ENCODE peak calls at places on chromosomes 16 and 17, in nine cellular contexts. One of them, this sample, is unnamed.

GRCh38 chr16:84423416-84423837 is 55.1 kb downstream of the ATP2C2 start:
- DNase-seq in GM10248: peak
- DNase-seq in cardiac fibroblast: peak
- DNase-seq in BJ: no peak
- DNase-seq in AG04449: no peak
- DNase-seq in breast epithelium: no peak
- DNase-seq in fibroblast of pulmonary artery: peak
- DNase-seq in heart left ventricle: no peak
- DNase-seq in lower leg skin: no peak
- DNase-seq in this sample: no peak

GRCh38 chr17:2957631-2958286 is 105.6 kb downstream of the OR1D5 start:
- DNase-seq in GM10248: no peak
- DNase-seq in cardiac fibroblast: peak
- DNase-seq in BJ: no peak
- DNase-seq in AG04449: no peak
- DNase-seq in breast epithelium: no peak
- DNase-seq in fibroblast of pulmonary artery: peak
- DNase-seq in heart left ventricle: no peak
- DNase-seq in lower leg skin: peak
- DNase-seq in this sample: no peak

GRCh38 chr16:25143898-25144297 is 32.4 kb downstream of the LCMT1 start:
- DNase-seq in GM10248: no peak
- DNase-seq in cardiac fibroblast: no peak
- DNase-seq in BJ: no peak
- DNase-seq in AG04449: no peak
- DNase-seq in breast epithelium: no peak
- DNase-seq in fibroblast of pulmonary artery: no peak
- DNase-seq in heart left ventricle: no peak
- DNase-seq in lower leg skin: no peak
- DNase-seq in this sample: no peak

GRCh38 chr16:81493755-81494433 is 49.3 kb downstream of the CMIP start:
- DNase-seq in GM10248: no peak
- DNase-seq in cardiac fibroblast: peak
- DNase-seq in BJ: peak
- DNase-seq in AG04449: peak
- DNase-seq in breast epithelium: peak
- DNase-seq in fibroblast of pulmonary artery: peak
- DNase-seq in heart left ventricle: no peak
- DNase-seq in lower leg skin: no peak
- DNase-seq in this sample: peak

GRCh38 chr17:41665566-41666335 is 22.9 kb upstream of the EIF1 start:
- DNase-seq in GM10248: peak
- DNase-seq in cardiac fibroblast: peak
- DNase-seq in BJ: no peak
- DNase-seq in AG04449: no peak
- DNase-seq in breast epithelium: peak
- DNase-seq in fibroblast of pulmonary artery: peak
- DNase-seq in heart left ventricle: peak
- DNase-seq in lower leg skin: peak
- DNase-seq in this sample: peak

GRCh38 chr16:21162661-21163151 is 4.2 kb downstream of the LDAF1 start:
- DNase-seq in GM10248: no peak
- DNase-seq in cardiac fibroblast: no peak
- DNase-seq in BJ: peak
- DNase-seq in AG04449: no peak
- DNase-seq in breast epithelium: no peak
- DNase-seq in fibroblast of pulmonary artery: peak
- DNase-seq in heart left ventricle: peak
- DNase-seq in lower leg skin: peak
- DNase-seq in this sample: no peak

GRCh38 chr16:23323224-23324030 is 21.3 kb downstream of the SCNN1B start:
- DNase-seq in GM10248: peak
- DNase-seq in cardiac fibroblast: no peak
- DNase-seq in BJ: no peak
- DNase-seq in AG04449: no peak
- DNase-seq in breast epithelium: no peak
- DNase-seq in fibroblast of pulmonary artery: no peak
- DNase-seq in heart left ventricle: no peak
- DNase-seq in lower leg skin: no peak
- DNase-seq in this sample: no peak

GRCh38 chr16:49634235-49635008 is 221.5 kb downstream of the ZNF423 start:
- DNase-seq in GM10248: no peak
- DNase-seq in cardiac fibroblast: no peak
- DNase-seq in BJ: no peak
- DNase-seq in AG04449: no peak
- DNase-seq in breast epithelium: no peak
- DNase-seq in fibroblast of pulmonary artery: no peak
- DNase-seq in heart left ventricle: no peak
- DNase-seq in lower leg skin: peak
- DNase-seq in this sample: no peak

GRCh38 chr16:84931107-84931494 is 80.2 kb downstream of the ZDHHC7 start:
- DNase-seq in GM10248: no peak
- DNase-seq in cardiac fibroblast: no peak
- DNase-seq in BJ: no peak
- DNase-seq in AG04449: no peak
- DNase-seq in breast epithelium: no peak
- DNase-seq in fibroblast of pulmonary artery: no peak
- DNase-seq in heart left ventricle: no peak
- DNase-seq in lower leg skin: no peak
- DNase-seq in this sample: no peak

GRCh38 chr17:50924800-50925199 is 58.6 kb upstream of the TOB1 start:
- DNase-seq in GM10248: no peak
- DNase-seq in cardiac fibroblast: no peak
- DNase-seq in BJ: no peak
- DNase-seq in AG04449: no peak
- DNase-seq in breast epithelium: no peak
- DNase-seq in fibroblast of pulmonary artery: no peak
- DNase-seq in heart left ventricle: no peak
- DNase-seq in lower leg skin: no peak
- DNase-seq in this sample: no peak

GRCh38 chr17:27807567-27808470 is 7.5 kb upstream of the NOS2 start:
- DNase-seq in GM10248: peak
- DNase-seq in cardiac fibroblast: no peak
- DNase-seq in BJ: no peak
- DNase-seq in AG04449: no peak
- DNase-seq in breast epithelium: no peak
- DNase-seq in fibroblast of pulmonary artery: no peak
- DNase-seq in heart left ventricle: no peak
- DNase-seq in lower leg skin: peak
- DNase-seq in this sample: no peak

GRCh38 chr16:38941-39892 is 14.2 kb downstream of the POLR3K start:
- DNase-seq in GM10248: peak
- DNase-seq in cardiac fibroblast: no peak
- DNase-seq in BJ: no peak
- DNase-seq in AG04449: no peak
- DNase-seq in breast epithelium: peak
- DNase-seq in fibroblast of pulmonary artery: no peak
- DNase-seq in heart left ventricle: no peak
- DNase-seq in lower leg skin: no peak
- DNase-seq in this sample: no peak

GRCh38 chr16:9570521-9570920 is 479.1 kb downstream of the HAPSTR1 start:
- DNase-seq in GM10248: no peak
- DNase-seq in cardiac fibroblast: no peak
- DNase-seq in BJ: no peak
- DNase-seq in AG04449: no peak
- DNase-seq in breast epithelium: no peak
- DNase-seq in fibroblast of pulmonary artery: no peak
- DNase-seq in heart left ventricle: no peak
- DNase-seq in lower leg skin: no peak
- DNase-seq in this sample: no peak

GRCh38 chr17:59506907-59507726 is 58.3 kb upstream of the DHX40 start:
- DNase-seq in GM10248: no peak
- DNase-seq in cardiac fibroblast: peak
- DNase-seq in BJ: no peak
- DNase-seq in AG04449: no peak
- DNase-seq in breast epithelium: no peak
- DNase-seq in fibroblast of pulmonary artery: no peak
- DNase-seq in heart left ventricle: no peak
- DNase-seq in lower leg skin: peak
- DNase-seq in this sample: no peak

GRCh38 chr17:39980402-39981206 is at the start of gene PSMD3:
- DNase-seq in GM10248: peak
- DNase-seq in cardiac fibroblast: peak
- DNase-seq in BJ: peak
- DNase-seq in AG04449: peak
- DNase-seq in breast epithelium: peak
- DNase-seq in fibroblast of pulmonary artery: peak
- DNase-seq in heart left ventricle: peak
- DNase-seq in lower leg skin: peak
- DNase-seq in this sample: peak

GRCh38 chr17:39098474-39099090 is 52.9 kb downstream of the PLXDC1 start:
- DNase-seq in GM10248: no peak
- DNase-seq in cardiac fibroblast: no peak
- DNase-seq in BJ: no peak
- DNase-seq in AG04449: no peak
- DNase-seq in breast epithelium: no peak
- DNase-seq in fibroblast of pulmonary artery: no peak
- DNase-seq in heart left ventricle: no peak
- DNase-seq in lower leg skin: no peak
- DNase-seq in this sample: no peak

GRCh38 chr17:64741038-64741641 is 79.0 kb upstream of the SMURF2 start:
- DNase-seq in GM10248: no peak
- DNase-seq in cardiac fibroblast: peak
- DNase-seq in BJ: no peak
- DNase-seq in AG04449: no peak
- DNase-seq in breast epithelium: no peak
- DNase-seq in fibroblast of pulmonary artery: peak
- DNase-seq in heart left ventricle: peak
- DNase-seq in lower leg skin: peak
- DNase-seq in this sample: no peak

GRCh38 chr17:35799942-35800341 is 4.5 kb upstream of the MMP28 start:
- DNase-seq in GM10248: no peak
- DNase-seq in cardiac fibroblast: no peak
- DNase-seq in BJ: no peak
- DNase-seq in AG04449: no peak
- DNase-seq in breast epithelium: peak
- DNase-seq in fibroblast of pulmonary artery: peak
- DNase-seq in heart left ventricle: peak
- DNase-seq in lower leg skin: no peak
- DNase-seq in this sample: no peak

DNA sequence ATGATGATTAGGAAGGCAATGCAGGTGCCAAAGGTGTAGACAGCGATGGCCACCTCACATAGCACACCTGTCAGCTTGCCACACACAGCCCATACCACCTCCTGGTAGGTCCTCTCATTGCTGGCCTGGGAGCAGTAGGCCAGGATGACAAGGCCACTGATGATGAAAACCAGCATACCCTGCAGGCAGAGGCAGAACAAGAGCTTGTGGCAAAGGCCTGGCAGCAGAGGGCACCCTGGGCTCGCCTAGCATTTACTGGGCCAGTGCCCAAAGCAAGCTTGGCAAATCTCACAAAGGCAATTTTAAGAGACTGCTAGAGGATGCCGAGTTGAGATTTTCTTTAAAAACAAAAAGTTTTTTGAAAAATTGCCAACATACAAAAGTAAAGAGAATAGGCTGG is 5.9 kb downstream of the SLC38A7 start:
- DNase-seq in GM10248: no peak
- DNase-seq in cardiac fibroblast: peak
- DNase-seq in BJ: no peak
- DNase-seq in AG04449: no peak
- DNase-seq in breast epithelium: no peak
- DNase-seq in fibroblast of pulmonary artery: peak
- DNase-seq in heart left ventricle: peak
- DNase-seq in lower leg skin: no peak
- DNase-seq in this sample: no peak
- TF ChIP-seq CTCF in GM10248: no peak
- TF ChIP-seq CTCF in cardiac fibroblast: peak
- TF ChIP-seq CTCF in BJ: no peak
- TF ChIP-seq CTCF in AG04449: peak
- TF ChIP-seq CTCF in breast epithelium: peak
- TF ChIP-seq CTCF in fibroblast of pulmonary artery: no peak
- TF ChIP-seq CTCF in heart left ventricle: peak
- TF ChIP-seq CTCF in lower leg skin: no peak
- TF ChIP-seq CTCF in this sample: no peak

DNA sequence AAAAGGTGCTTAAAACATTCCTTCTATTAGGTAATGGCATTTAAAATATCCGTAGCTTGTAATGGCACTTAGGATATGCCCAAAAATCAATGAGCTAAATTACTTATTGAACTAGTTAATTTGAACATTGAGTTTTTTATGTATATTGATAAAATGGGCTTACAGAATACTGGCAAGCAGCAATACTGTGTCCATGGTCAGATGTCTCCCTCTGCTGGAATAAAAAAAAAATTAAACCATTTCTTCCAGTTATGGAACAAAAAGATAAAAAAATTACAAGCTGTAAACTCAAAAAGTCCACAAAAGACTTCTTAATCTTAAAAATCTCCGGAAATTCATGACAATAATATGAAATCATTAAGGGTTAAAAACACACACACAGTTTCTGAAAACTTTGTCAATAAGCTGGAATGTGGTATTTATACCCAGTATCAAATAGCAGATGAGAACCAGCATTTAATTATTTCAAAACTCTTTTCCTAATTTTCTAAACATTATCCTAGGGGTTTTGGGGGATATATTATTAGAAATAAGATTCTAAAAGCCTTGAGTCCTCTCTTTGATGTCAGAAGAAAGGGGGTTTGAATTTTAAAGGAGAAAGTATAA is 21.5 kb upstream of the PSMD7 start:
- DNase-seq in GM10248: no peak
- DNase-seq in cardiac fibroblast: peak
- DNase-seq in BJ: no peak
- DNase-seq in AG04449: no peak
- DNase-seq in breast epithelium: no peak
- DNase-seq in fibroblast of pulmonary artery: peak
- DNase-seq in heart left ventricle: no peak
- DNase-seq in lower leg skin: no peak
- DNase-seq in this sample: no peak
- TF ChIP-seq CTCF in GM10248: peak
- TF ChIP-seq CTCF in cardiac fibroblast: peak
- TF ChIP-seq CTCF in BJ: peak
- TF ChIP-seq CTCF in AG04449: peak
- TF ChIP-seq CTCF in breast epithelium: peak
- TF ChIP-seq CTCF in fibroblast of pulmonary artery: peak
- TF ChIP-seq CTCF in heart left ventricle: no peak
- TF ChIP-seq CTCF in lower leg skin: no peak
- TF ChIP-seq CTCF in this sample: peak

GRCh38 chr16:15672514-15673167 is 22.6 kb downstream of the NDE1 start:
- DNase-seq in GM10248: no peak
- DNase-seq in cardiac fibroblast: peak
- DNase-seq in BJ: peak
- DNase-seq in AG04449: peak
- DNase-seq in breast epithelium: peak
- DNase-seq in fibroblast of pulmonary artery: peak
- DNase-seq in heart left ventricle: peak
- DNase-seq in lower leg skin: peak
- DNase-seq in this sample: peak
- TF ChIP-seq CTCF in GM10248: no peak
- TF ChIP-seq CTCF in cardiac fibroblast: no peak
- TF ChIP-seq CTCF in BJ: no peak
- TF ChIP-seq CTCF in AG04449: no peak
- TF ChIP-seq CTCF in breast epithelium: no peak
- TF ChIP-seq CTCF in fibroblast of pulmonary artery: no peak
- TF ChIP-seq CTCF in heart left ventricle: no peak
- TF ChIP-seq CTCF in lower leg skin: no peak
- TF ChIP-seq CTCF in this sample: no peak

DNA sequence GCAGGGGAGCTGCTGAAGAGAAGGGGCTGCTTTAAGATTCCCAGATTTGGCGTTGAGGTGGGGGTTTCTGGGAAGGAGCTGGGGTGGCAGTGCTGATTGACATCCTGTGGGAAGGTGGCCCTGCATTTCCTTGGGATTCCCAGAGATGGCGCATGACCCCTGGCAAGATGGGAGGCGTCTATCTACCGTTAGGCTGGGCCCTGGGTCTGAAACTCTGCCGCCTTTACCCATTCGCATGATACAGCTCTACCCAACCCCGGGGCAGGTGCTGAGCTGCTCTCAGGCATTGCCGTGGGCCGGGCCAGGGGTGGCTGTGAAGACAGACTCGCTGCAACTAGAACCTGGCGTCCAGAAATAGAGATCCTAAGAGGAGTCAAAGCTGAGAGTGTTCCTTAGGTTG is 9.9 kb upstream of the MVD start:
- DNase-seq in GM10248: no peak
- DNase-seq in cardiac fibroblast: no peak
- DNase-seq in BJ: no peak
- DNase-seq in AG04449: no peak
- DNase-seq in breast epithelium: no peak
- DNase-seq in fibroblast of pulmonary artery: no peak
- DNase-seq in heart left ventricle: no peak
- DNase-seq in lower leg skin: no peak
- DNase-seq in this sample: no peak
- TF ChIP-seq CTCF in GM10248: no peak
- TF ChIP-seq CTCF in cardiac fibroblast: no peak
- TF ChIP-seq CTCF in BJ: peak
- TF ChIP-seq CTCF in AG04449: peak
- TF ChIP-seq CTCF in breast epithelium: no peak
- TF ChIP-seq CTCF in fibroblast of pulmonary artery: peak
- TF ChIP-seq CTCF in heart left ventricle: no peak
- TF ChIP-seq CTCF in lower leg skin: no peak
- TF ChIP-seq CTCF in this sample: no peak